ENCODE peak calls at places on chromosome 18, in six cellular contexts. One of them, this sample, is unnamed.

GRCh38 chr18:74396252-74397204 is 60.6 kb downstream of the DIPK1C start:
- DNase-seq in cardiac fibroblast: no peak
- DNase-seq in tibial artery: no peak
- DNase-seq in fibroblast of mammary gland: peak; percentile 24
- DNase-seq in type B pancreatic cell: no peak
- DNase-seq in kidney: no peak
- DNase-seq in this sample: no peak

GRCh38 chr18:58045265-58046086 is 1.4 kb downstream of the NEDD4L start:
- DNase-seq in fibroblast of mammary gland: no peak
- DNase-seq in kidney: peak; percentile 87
- DNase-seq in type B pancreatic cell: peak; percentile 79
- DNase-seq in cardiac fibroblast: peak; percentile 21
- DNase-seq in tibial artery: no peak
- DNase-seq in this sample: peak; percentile 87

GRCh38 chr18:4510709-4511108 is 55.6 kb upstream of the DLGAP1 start:
- DNase-seq in cardiac fibroblast: no peak
- DNase-seq in kidney: no peak
- DNase-seq in fibroblast of mammary gland: peak; percentile 0
- DNase-seq in tibial artery: no peak
- DNase-seq in type B pancreatic cell: no peak
- DNase-seq in this sample: no peak

GRCh38 chr18:41096504-41096903 is 858.5 kb upstream of the PIK3C3 start:
- DNase-seq in kidney: no peak
- DNase-seq in cardiac fibroblast: peak; percentile 73
- DNase-seq in fibroblast of mammary gland: peak; percentile 5
- DNase-seq in tibial artery: no peak
- DNase-seq in type B pancreatic cell: no peak
- DNase-seq in this sample: no peak

GRCh38 chr18:5962362-5962761 is 67.0 kb upstream of the TMEM200C start:
- DNase-seq in fibroblast of mammary gland: no peak
- DNase-seq in tibial artery: no peak
- DNase-seq in type B pancreatic cell: no peak
- DNase-seq in kidney: no peak
- DNase-seq in cardiac fibroblast: no peak
- DNase-seq in this sample: no peak

GRCh38 chr18:34121157-34121807 is 103.4 kb downstream of the NOL4 start:
- DNase-seq in type B pancreatic cell: no peak
- DNase-seq in kidney: no peak
- DNase-seq in fibroblast of mammary gland: peak; percentile 42
- DNase-seq in tibial artery: no peak
- DNase-seq in cardiac fibroblast: peak; percentile 51
- DNase-seq in this sample: no peak

GRCh38 chr18:32362484-32362883 is 108.2 kb downstream of the GAREM1 start:
- DNase-seq in fibroblast of mammary gland: peak; percentile 64
- DNase-seq in type B pancreatic cell: no peak
- DNase-seq in tibial artery: no peak
- DNase-seq in cardiac fibroblast: no peak
- DNase-seq in kidney: no peak
- DNase-seq in this sample: no peak

GRCh38 chr18:26747131-26747475 is 118.4 kb downstream of the AQP4 start:
- DNase-seq in type B pancreatic cell: no peak
- DNase-seq in cardiac fibroblast: peak; percentile 7
- DNase-seq in kidney: no peak
- DNase-seq in tibial artery: no peak
- DNase-seq in fibroblast of mammary gland: no peak
- DNase-seq in this sample: no peak

GRCh38 chr18:63000839-63001238 is 285.5 kb downstream of the PHLPP1 start:
- DNase-seq in kidney: no peak
- DNase-seq in tibial artery: no peak
- DNase-seq in fibroblast of mammary gland: peak; percentile 3
- DNase-seq in cardiac fibroblast: no peak
- DNase-seq in type B pancreatic cell: no peak
- DNase-seq in this sample: no peak

GRCh38 chr18:46623541-46623940 is 33.5 kb downstream of the LOXHD1 start:
- DNase-seq in tibial artery: no peak
- DNase-seq in fibroblast of mammary gland: no peak
- DNase-seq in type B pancreatic cell: peak; percentile 67
- DNase-seq in kidney: no peak
- DNase-seq in cardiac fibroblast: no peak
- DNase-seq in this sample: no peak

DNA sequence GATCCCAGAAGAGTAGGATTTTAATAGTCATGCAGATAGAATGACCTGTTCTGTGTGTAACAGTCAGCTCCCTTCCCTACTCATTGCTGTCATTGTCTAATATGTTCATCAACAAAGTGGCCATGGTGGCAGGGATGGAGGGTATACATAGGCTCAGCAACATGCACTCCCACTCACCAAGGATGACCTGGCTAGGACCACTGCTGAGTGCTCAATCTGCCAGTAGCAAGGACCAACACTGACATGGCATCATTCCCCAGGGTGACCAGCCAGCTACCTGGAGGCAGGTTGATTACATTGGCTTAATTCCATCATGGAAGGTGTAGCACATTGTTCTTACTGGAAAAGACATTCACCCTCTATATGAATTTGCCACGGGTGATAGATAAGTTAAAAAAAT is 401.7 kb upstream of the CELF4 start:
- DNase-seq in kidney: no peak
- DNase-seq in cardiac fibroblast: no peak
- DNase-seq in type B pancreatic cell: no peak
- DNase-seq in fibroblast of mammary gland: no peak
- DNase-seq in tibial artery: no peak
- DNase-seq in this sample: no peak
- TF ChIP-seq CTCF in kidney: no peak
- TF ChIP-seq CTCF in cardiac fibroblast: no peak
- TF ChIP-seq CTCF in type B pancreatic cell: no peak
- TF ChIP-seq CTCF in fibroblast of mammary gland: no peak
- TF ChIP-seq CTCF in tibial artery: no peak
- TF ChIP-seq CTCF in this sample: no peak

GRCh38 chr18:21191596-21192307 is 50.3 kb upstream of the GREB1L start:
- DNase-seq in cardiac fibroblast: peak; percentile 78
- DNase-seq in type B pancreatic cell: no peak
- DNase-seq in fibroblast of mammary gland: peak; percentile 73
- DNase-seq in tibial artery: peak; percentile 69
- DNase-seq in kidney: no peak
- DNase-seq in this sample: no peak
- TF ChIP-seq CTCF in cardiac fibroblast: peak; percentile 84
- TF ChIP-seq CTCF in type B pancreatic cell: peak; percentile 73
- TF ChIP-seq CTCF in fibroblast of mammary gland: peak; percentile 87
- TF ChIP-seq CTCF in tibial artery: peak; percentile 20
- TF ChIP-seq CTCF in kidney: peak; percentile 30
- TF ChIP-seq CTCF in this sample: no peak

DNA sequence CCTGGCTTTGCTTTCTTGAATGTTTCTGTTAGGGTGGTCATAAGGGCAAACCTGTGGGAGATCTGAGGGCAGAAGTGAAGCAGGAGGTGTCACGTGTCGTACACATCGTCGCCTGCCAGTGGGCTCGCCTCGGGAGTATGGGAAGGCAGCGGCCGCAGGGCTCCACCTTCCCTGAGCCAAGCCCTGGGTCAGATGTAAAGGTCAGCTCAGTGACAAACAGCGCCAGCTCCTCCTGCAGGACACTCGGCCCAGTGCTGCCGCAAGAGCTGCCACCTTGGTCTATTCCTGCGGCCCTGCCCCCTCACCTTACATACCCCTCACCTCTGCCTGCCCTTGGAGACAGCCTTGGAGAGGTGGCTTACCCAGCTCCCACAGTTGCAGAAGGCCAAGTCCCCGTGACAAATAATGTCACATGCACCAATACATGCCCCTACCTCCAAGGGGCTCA is 64.2 kb downstream of the PSMG2 start:
- DNase-seq in cardiac fibroblast: no peak
- DNase-seq in kidney: peak; percentile 37
- DNase-seq in type B pancreatic cell: no peak
- DNase-seq in fibroblast of mammary gland: no peak
- DNase-seq in tibial artery: no peak
- DNase-seq in this sample: no peak
- TF ChIP-seq CTCF in cardiac fibroblast: no peak
- TF ChIP-seq CTCF in kidney: no peak
- TF ChIP-seq CTCF in type B pancreatic cell: peak; percentile 53
- TF ChIP-seq CTCF in fibroblast of mammary gland: no peak
- TF ChIP-seq CTCF in tibial artery: no peak
- TF ChIP-seq CTCF in this sample: no peak

DNA sequence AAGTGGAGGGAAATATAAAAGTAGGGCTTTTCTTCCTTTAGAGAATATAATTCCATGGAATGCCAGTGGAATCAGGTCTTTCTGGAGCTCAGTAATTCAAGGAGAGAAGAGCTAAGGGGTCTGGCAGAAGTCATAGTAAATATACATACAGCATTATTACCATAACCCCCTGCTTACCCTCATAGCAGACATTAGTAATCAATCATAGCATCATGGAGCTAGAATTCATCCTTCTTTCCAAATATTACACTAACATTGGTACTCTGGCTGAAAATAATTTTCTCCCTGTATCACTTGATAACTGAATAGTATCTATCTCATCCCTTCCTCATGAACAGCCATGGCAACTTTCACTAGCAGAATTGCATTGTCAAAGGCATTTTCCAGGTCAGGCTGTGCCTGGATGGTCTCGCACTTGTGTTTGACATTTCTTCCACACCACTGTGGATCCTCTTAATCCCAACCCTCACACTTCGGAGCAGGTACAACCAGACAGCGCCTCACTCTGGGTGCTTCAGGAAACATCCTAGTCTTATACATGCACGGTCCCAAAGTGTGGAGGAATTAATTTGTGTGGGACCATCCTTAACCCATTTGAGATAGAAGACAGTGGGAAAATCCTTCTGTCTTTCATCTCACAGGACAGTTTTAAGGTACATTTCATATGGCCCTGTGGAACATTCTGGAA is 84.2 kb upstream of the SEC11C start:
- DNase-seq in type B pancreatic cell: no peak
- DNase-seq in cardiac fibroblast: peak; percentile 42
- DNase-seq in tibial artery: no peak
- DNase-seq in fibroblast of mammary gland: no peak
- DNase-seq in kidney: no peak
- DNase-seq in this sample: no peak
- TF ChIP-seq CTCF in type B pancreatic cell: no peak
- TF ChIP-seq CTCF in cardiac fibroblast: peak; percentile 35
- TF ChIP-seq CTCF in tibial artery: no peak
- TF ChIP-seq CTCF in fibroblast of mammary gland: peak; percentile 12
- TF ChIP-seq CTCF in kidney: peak; percentile 3
- TF ChIP-seq CTCF in this sample: no peak

GRCh38 chr18:79625195-79625923 is 54.2 kb upstream of the CTDP1 start:
- DNase-seq in type B pancreatic cell: no peak
- DNase-seq in tibial artery: peak; percentile 63
- DNase-seq in cardiac fibroblast: peak; percentile 9
- DNase-seq in fibroblast of mammary gland: no peak
- DNase-seq in kidney: peak; percentile 36
- DNase-seq in this sample: no peak

GRCh38 chr18:79620586-79621165 is 58.9 kb upstream of the CTDP1 start:
- DNase-seq in fibroblast of mammary gland: no peak
- DNase-seq in kidney: peak; percentile 18
- DNase-seq in cardiac fibroblast: no peak
- DNase-seq in type B pancreatic cell: no peak
- DNase-seq in tibial artery: no peak
- DNase-seq in this sample: peak; percentile 22

GRCh38 chr18:79624356-79624961 is 55.1 kb upstream of the CTDP1 start:
- DNase-seq in kidney: peak; percentile 44
- DNase-seq in tibial artery: peak; percentile 25
- DNase-seq in type B pancreatic cell: no peak
- DNase-seq in cardiac fibroblast: no peak
- DNase-seq in fibroblast of mammary gland: no peak
- DNase-seq in this sample: no peak

GRCh38 chr18:79617521-79618500 is 61.8 kb upstream of the CTDP1 start:
- DNase-seq in type B pancreatic cell: no peak
- DNase-seq in kidney: peak; percentile 73
- DNase-seq in fibroblast of mammary gland: no peak
- DNase-seq in tibial artery: peak; percentile 62
- DNase-seq in cardiac fibroblast: no peak
- DNase-seq in this sample: peak; percentile 58

GRCh38 chr18:79621501-79621900 is 58.1 kb upstream of the CTDP1 start:
- DNase-seq in tibial artery: no peak
- DNase-seq in fibroblast of mammary gland: no peak
- DNase-seq in kidney: peak; percentile 49
- DNase-seq in cardiac fibroblast: no peak
- DNase-seq in type B pancreatic cell: no peak
- DNase-seq in this sample: peak; percentile 33
- TF ChIP-seq CTCF in tibial artery: no peak
- TF ChIP-seq CTCF in fibroblast of mammary gland: no peak
- TF ChIP-seq CTCF in kidney: no peak
- TF ChIP-seq CTCF in cardiac fibroblast: no peak
- TF ChIP-seq CTCF in type B pancreatic cell: no peak
- TF ChIP-seq CTCF in this sample: no peak

GRCh38 chr18:25121442-25121841 is 230.5 kb downstream of the ZNF521 start:
- DNase-seq in tibial artery: no peak
- DNase-seq in type B pancreatic cell: no peak
- DNase-seq in cardiac fibroblast: no peak
- DNase-seq in fibroblast of mammary gland: no peak
- DNase-seq in kidney: no peak
- DNase-seq in this sample: no peak
- TF ChIP-seq CTCF in tibial artery: no peak
- TF ChIP-seq CTCF in type B pancreatic cell: no peak
- TF ChIP-seq CTCF in cardiac fibroblast: no peak
- TF ChIP-seq CTCF in fibroblast of mammary gland: no peak
- TF ChIP-seq CTCF in kidney: no peak
- TF ChIP-seq CTCF in this sample: no peak

GRCh38 chr18:50286391-50287027 is 983 bp downstream of the CXXC1 start:
- DNase-seq in tibial artery: no peak
- DNase-seq in fibroblast of mammary gland: peak; percentile 65
- DNase-seq in cardiac fibroblast: peak; percentile 42
- DNase-seq in type B pancreatic cell: no peak
- DNase-seq in kidney: peak; percentile 80
- DNase-seq in this sample: no peak
- TF ChIP-seq CTCF in tibial artery: no peak
- TF ChIP-seq CTCF in fibroblast of mammary gland: no peak
- TF ChIP-seq CTCF in cardiac fibroblast: no peak
- TF ChIP-seq CTCF in type B pancreatic cell: no peak
- TF ChIP-seq CTCF in kidney: no peak
- TF ChIP-seq CTCF in this sample: no peak

This sample was measured in pancreas.